ENCODE peak calls at places on chromosomes 7 and 10, in nine cellular contexts. Z is ascending aorta, R is body of pancreas, U is tibial artery, X is pancreas, Q is ovary, L is neuronal stem cell, E is WERI-Rb-1, B is mesendoderm. F is an unnamed sample.

GRCh38 chr10:21926949-21927348 is 76.6 kb downstream of the DNAJC1 start:
- DNase-seq in Q (no peak), R (no peak), L (no peak), Z (no peak), E (no peak), X (no peak), B (peak), U (no peak), F (no peak)

GRCh38 chr7:139955098-139955820 is 107.5 kb downstream of the PARP12 start:
- DNase-seq in Q (no peak), E (no peak), L (no peak), R (no peak), Z (no peak), U (no peak), X (no peak), B (no peak), F (no peak)

GRCh38 chr10:75430000-75430763 is 1.2 kb upstream of the LRMDA start:
- DNase-seq in X (peak), B (peak), E (peak), U (peak), L (peak), Z (peak), Q (peak), R (peak), F (peak)

GRCh38 chr10:26540601-26541000 is 102.5 kb downstream of the APBB1IP start:
- DNase-seq in X (no peak), Q (no peak), B (peak), U (no peak), E (no peak), Z (no peak), R (no peak), L (peak), F (no peak)

GRCh38 chr7:142774826-142775225 is 4.1 kb downstream of the PRSS2 start:
- DNase-seq in Z (no peak), X (no peak), L (no peak), Q (no peak), U (no peak), R (peak), E (no peak), B (no peak), F (no peak)

GRCh38 chr10:63413429-63413828 is 52.3 kb downstream of the JMJD1C start:
- DNase-seq in R (no peak), U (no peak), Q (no peak), L (no peak), Z (no peak), B (no peak), X (no peak), E (no peak), F (no peak)

GRCh38 chr10:104220515-104220914 is 11.6 kb downstream of the CFAP43 start:
- DNase-seq in L (no peak), E (no peak), Q (no peak), Z (no peak), X (no peak), U (no peak), R (no peak), B (no peak), F (no peak)

GRCh38 chr7:157692156-157693011 is 355.6 kb downstream of the DNAJB6 start:
- DNase-seq in L (peak), Q (no peak), R (no peak), B (no peak), U (peak), X (no peak), E (peak), Z (peak), F (no peak)

GRCh38 chr10:123160311-123160980 is 6.2 kb downstream of the BUB3 start:
- DNase-seq in X (no peak), Q (no peak), U (no peak), Z (no peak), L (no peak), E (no peak), B (no peak), R (no peak), F (no peak)

GRCh38 chr7:29606287-29606721 is 42.7 kb downstream of the PRR15 start:
- DNase-seq in X (no peak), U (no peak), R (no peak), E (peak), Z (no peak), Q (no peak), L (no peak), B (no peak), F (no peak)

GRCh38 chr7:155852426-155853301 is 40.4 kb upstream of the SHH start:
- DNase-seq in U (peak), B (no peak), L (no peak), X (no peak), Q (no peak), R (no peak), E (no peak), Z (peak), F (no peak)

GRCh38 chr7:2645274-2645868 is 13.6 kb downstream of the TTYH3 start:
- DNase-seq in U (no peak), E (no peak), Z (no peak), Q (no peak), B (peak), R (no peak), X (no peak), L (no peak), F (no peak)

GRCh38 chr10:11446895-11447294 is 164.6 kb downstream of the USP6NL start:
- DNase-seq in X (no peak), Z (no peak), U (no peak), R (no peak), Q (no peak), L (no peak), E (no peak), B (no peak), F (no peak)

GRCh38 chr7:122465296-122465695 is 160.7 kb upstream of the FEZF1 start:
- DNase-seq in Q (no peak), R (no peak), Z (no peak), L (no peak), B (no peak), X (no peak), U (no peak), E (no peak), F (no peak)

GRCh38 chr7:112481833-112482669 is 1.3 kb downstream of the LSMEM1 start:
- DNase-seq in U (peak), L (no peak), R (no peak), Q (no peak), X (no peak), B (peak), Z (peak), E (no peak), F (no peak)

GRCh38 chr10:44030132-44030531 is 354.8 kb downstream of the CXCL12 start:
- DNase-seq in E (peak), L (no peak), B (peak), R (no peak), U (no peak), Q (no peak), X (no peak), Z (no peak), F (no peak)

GRCh38 chr7:64621656-64622055 is 44.3 kb upstream of the ZNF107 start:
- DNase-seq in B (no peak), Q (no peak), E (no peak), X (no peak), U (no peak), R (no peak), L (no peak), Z (no peak), F (no peak)

GRCh38 chr10:72321248-72322029 is 33.3 kb downstream of the DNAJB12 start:
- DNase-seq in X (no peak), B (peak), L (no peak), U (no peak), R (peak), Z (no peak), Q (peak), E (peak), F (no peak)

GRCh38 chr10:31321396-31321941 is 2.5 kb downstream of the ZEB1 start:
- DNase-seq in L (no peak), Q (no peak), U (no peak), X (no peak), R (peak), E (no peak), B (no peak), Z (no peak), F (no peak)

GRCh38 chr10:90222939-90223338 is 521.5 kb downstream of the KIF20B start:
- DNase-seq in Z (no peak), U (no peak), X (no peak), L (no peak), B (peak), E (no peak), Q (no peak), R (no peak), F (no peak)

GRCh38 chr7:152527610-152528032 is 91.8 kb upstream of the KMT2C start:
- DNase-seq in U (no peak), L (no peak), B (no peak), E (no peak), R (peak), X (peak), Z (no peak), Q (no peak), F (no peak)

GRCh38 chr10:110860576-110861241 is 11.0 kb upstream of the PDCD4 start:
- DNase-seq in L (no peak), E (peak), R (peak), U (no peak), B (no peak), Q (no peak), Z (no peak), X (no peak), F (no peak)

GRCh38 chr7:101547022-101547915 is 81.8 kb downstream of the MYL10 start:
- DNase-seq in X (no peak), U (peak), L (no peak), Q (no peak), Z (peak), E (peak), B (no peak), R (no peak), F (no peak)

GRCh38 chr7:132472463-132473120 is 103.7 kb downstream of the PLXNA4 start:
- DNase-seq in U (peak), X (no peak), Q (peak), Z (peak), L (no peak), E (no peak), B (peak), R (no peak), F (no peak)

GRCh38 chr7:39674391-39674790 is 51.0 kb downstream of the RALA start:
- DNase-seq in R (no peak), X (no peak), E (no peak), U (no peak), Q (no peak), L (no peak), B (no peak), Z (no peak), F (no peak)

GRCh38 chr7:130131191-130131834 is 61.0 kb downstream of the KLHDC10 start:
- DNase-seq in R (no peak), L (no peak), Z (no peak), X (no peak), Q (no peak), U (no peak), E (no peak), B (no peak), F (no peak)

GRCh38 chr10:93379366-93380042 is 102.6 kb downstream of the MYOF start:
- DNase-seq in Q (no peak), B (no peak), U (no peak), E (no peak), L (no peak), R (no peak), X (no peak), Z (peak), F (no peak)

GRCh38 chr7:55081854-55082603 is 63.2 kb downstream of the EGFR start:
- DNase-seq in Q (no peak), Z (no peak), X (no peak), E (no peak), U (no peak), B (no peak), R (no peak), L (no peak), F (no peak)

GRCh38 chr7:24826662-24827020 is 69.4 kb upstream of the GSDME start:
- DNase-seq in E (no peak), R (no peak), L (no peak), Z (no peak), X (no peak), U (no peak), B (no peak), Q (no peak), F (no peak)

GRCh38 chr10:13808556-13809391 is 222.0 kb downstream of the PRPF18 start:
- DNase-seq in E (no peak), U (no peak), L (no peak), Q (no peak), R (no peak), Z (no peak), B (no peak), X (no peak), F (no peak)

GRCh38 chr7:152894295-152895170 is 135.0 kb downstream of the ACTR3B start:
- DNase-seq in Q (no peak), Z (no peak), U (no peak), X (no peak), L (peak), E (peak), B (peak), R (peak), F (no peak)

GRCh38 chr7:1942026-1942703 is 272.1 kb downstream of the ELFN1 start:
- DNase-seq in Z (no peak), U (no peak), R (peak), Q (peak), B (no peak), X (peak), L (no peak), E (no peak), F (no peak)

GRCh38 chr7:121954803-121955202 is 81.8 kb downstream of the PTPRZ1 start:
- DNase-seq in Q (no peak), R (no peak), Z (no peak), U (no peak), B (no peak), X (no peak), L (no peak), E (no peak), F (no peak)

GRCh38 chr7:77327067-77327931 is 88.8 kb downstream of the GSAP start:
- DNase-seq in Z (peak), R (peak), L (no peak), U (peak), X (peak), E (no peak), B (peak), Q (no peak), F (no peak)
- H3K27ac ChIP-seq in Z (peak), R (no peak), L (no peak), U (peak), X (no peak), E (no peak), B (no peak), Q (no peak), F (no peak)

GRCh38 chr7:106070201-106070551 is 41.9 kb downstream of the SYPL1 start:
- DNase-seq in Z (no peak), U (no peak), R (peak), X (peak), Q (no peak), E (no peak), L (no peak), B (no peak), F (no peak)
- H3K27ac ChIP-seq in Z (no peak), U (no peak), R (no peak), X (peak), Q (no peak), E (no peak), L (no peak), B (no peak), F (no peak)

GRCh38 chr7:90705391-90706066 is 109.4 kb downstream of the CDK14 start:
- DNase-seq in B (no peak), X (no peak), E (no peak), Q (no peak), U (no peak), L (no peak), Z (no peak), R (no peak), F (no peak)
- H3K27ac ChIP-seq in B (no peak), X (no peak), E (no peak), Q (no peak), U (no peak), L (no peak), Z (no peak), R (no peak), F (no peak)

GRCh38 chr10:118823256-118823907 is 68.6 kb upstream of the CACUL1 start:
- DNase-seq in Z (no peak), Q (no peak), U (no peak), E (no peak), L (no peak), B (no peak), X (no peak), R (no peak), F (no peak)
- H3K27ac ChIP-seq in Z (no peak), Q (no peak), U (no peak), E (no peak), L (no peak), B (no peak), X (no peak), R (no peak), F (no peak)

DNA sequence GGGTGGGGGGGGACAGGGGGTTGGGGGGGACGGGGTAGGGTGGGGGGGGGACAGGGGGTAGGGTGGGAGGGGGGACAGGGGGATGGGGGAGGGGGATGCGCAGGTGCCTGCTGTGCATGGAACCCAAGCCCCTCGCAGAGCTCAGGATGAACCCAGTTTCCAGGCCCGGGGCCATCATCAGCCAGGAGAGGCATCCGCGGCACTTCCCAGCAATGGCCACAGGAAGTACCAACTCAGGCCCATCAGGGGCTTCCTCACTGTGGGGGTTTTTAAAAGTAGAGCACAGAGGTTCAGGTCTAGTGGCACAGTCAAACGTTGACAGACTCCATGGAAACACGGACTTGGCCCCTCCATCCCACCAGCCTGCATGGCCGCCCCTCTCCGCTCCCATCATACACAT is 172.7 kb downstream of the DIP2C start:
- DNase-seq in X (no peak), R (no peak), B (peak), Q (no peak), L (no peak), U (peak), Z (peak), E (no peak), F (no peak)
- H3K27ac ChIP-seq in X (no peak), R (no peak), B (no peak), Q (no peak), L (no peak), U (no peak), Z (no peak), E (no peak), F (peak)

F was measured in substantia nigra.